ENCODE peak calls at places on chromosomes 3 and 15, in nine cellular contexts. Q, G, J, O, X, F, P, T and K are unnamed samples. For H3K4me1, the result is how much of the 10 kb centered on the place peaks cover.

GRCh38 chr15:50633653-50634052 is 52.9 kb downstream of the TRPM7 start:
- DNase-seq in P (no peak), G (no peak), F (no peak), J (no peak), X (no peak), T (no peak), O (peak), Q (no peak), K (peak)

GRCh38 chr3:99808163-99808794 is 9.4 kb upstream of the CMSS1 start:
- DNase-seq in G (peak), Q (peak), J (peak), X (peak), P (peak), F (peak), O (peak), T (peak), K (peak)

GRCh38 chr3:72482589-72483249 is 365.5 kb downstream of the SHQ1 start:
- DNase-seq in G (no peak), O (peak), F (peak), J (no peak), P (no peak), X (peak), Q (peak), T (peak), K (peak)

GRCh38 chr15:90650956-90651689 is 66.0 kb upstream of the BLM start:
- DNase-seq in J (peak), G (no peak), T (no peak), P (no peak), O (no peak), X (no peak), F (no peak), Q (no peak), K (no peak)

GRCh38 chr3:22012471-22012870 is 261.5 kb upstream of the ZNF385D start:
- DNase-seq in P (no peak), G (no peak), Q (no peak), J (no peak), F (no peak), X (no peak), T (peak), O (no peak), K (no peak)

GRCh38 chr15:31031471-31032064 is 40.1 kb upstream of the MTMR10 start:
- DNase-seq in Q (no peak), J (no peak), F (peak), T (no peak), X (no peak), P (no peak), G (no peak), O (peak), K (peak)

GRCh38 chr3:32428092-32429068 is 36.7 kb downstream of the CMTM7 start:
- DNase-seq in G (no peak), P (no peak), Q (no peak), O (no peak), J (no peak), T (no peak), X (no peak), F (peak), K (no peak)

GRCh38 chr3:190325923-190326322 is 3.7 kb upstream of the CLDN1 start:
- DNase-seq in X (no peak), T (no peak), Q (peak), F (no peak), P (no peak), G (no peak), J (no peak), O (peak), K (no peak)

GRCh38 chr3:158761350-158761749 is 29.1 kb upstream of the RARRES1 start:
- DNase-seq in O (no peak), P (no peak), T (no peak), J (no peak), X (no peak), G (no peak), Q (no peak), F (no peak), K (no peak)

GRCh38 chr3:152121292-152121654 is 147.5 kb upstream of the MBNL1 start:
- DNase-seq in J (no peak), P (no peak), Q (no peak), T (peak), X (no peak), F (no peak), G (no peak), O (peak), K (peak)

GRCh38 chr3:166052440-166052839 is 215.2 kb upstream of the BCHE start:
- DNase-seq in X (no peak), Q (peak), T (peak), O (no peak), G (peak), J (peak), F (no peak), P (no peak), K (no peak)

GRCh38 chr3:196989721-196990262 is 21.2 kb upstream of the PIGZ start:
- DNase-seq in T (peak), J (no peak), X (no peak), O (no peak), G (no peak), Q (no peak), P (no peak), F (no peak), K (peak)

GRCh38 chr3:136995652-136996051 is 37.9 kb downstream of the IL20RB start:
- DNase-seq in Q (no peak), G (no peak), T (no peak), O (no peak), P (no peak), X (no peak), F (no peak), J (no peak), K (no peak)

GRCh38 chr3:17935217-17935616 is 192.8 kb upstream of the TBC1D5 start:
- DNase-seq in P (no peak), O (no peak), Q (no peak), G (no peak), J (no peak), T (no peak), F (no peak), X (peak), K (no peak)

GRCh38 chr3:52596658-52597265 is 60.4 kb downstream of the UQCC5 start:
- DNase-seq in T (no peak), X (no peak), F (no peak), J (no peak), Q (no peak), P (no peak), O (no peak), G (no peak), K (no peak)

GRCh38 chr15:45225506-45226273 is 26.3 kb upstream of the SLC28A2 start:
- DNase-seq in G (peak), T (no peak), F (no peak), P (no peak), J (peak), Q (peak), O (no peak), X (no peak), K (no peak)

GRCh38 chr15:36811903-36812302 is 232.5 kb downstream of the CDIN1 start:
- DNase-seq in T (no peak), X (no peak), G (no peak), J (no peak), O (no peak), P (no peak), F (no peak), Q (no peak), K (peak)

GRCh38 chr3:151085227-151085888 is at the start of gene MED12L:
- DNase-seq in T (peak), J (peak), P (peak), X (peak), O (peak), G (peak), Q (peak), F (peak), K (peak)

GRCh38 chr3:178336336-178336735 is 199.9 kb upstream of the KCNMB2 start:
- DNase-seq in Q (no peak), G (no peak), J (no peak), P (no peak), T (no peak), X (no peak), O (no peak), F (no peak), K (no peak)

GRCh38 chr3:60240558-60240957 is 1010.7 kb downstream of the FHIT start:
- DNase-seq in P (no peak), Q (peak), J (peak), G (peak), F (no peak), O (no peak), T (no peak), X (peak), K (no peak)

GRCh38 chr15:56923174-56923579 is 4.7 kb downstream of the TCF12 start:
- DNase-seq in T (peak), P (no peak), O (no peak), X (no peak), G (no peak), F (no peak), J (peak), Q (no peak), K (peak)

GRCh38 chr3:15953841-15954240 is 156.1 kb upstream of the ANKRD28 start:
- DNase-seq in Q (no peak), J (no peak), T (peak), G (no peak), P (no peak), X (no peak), O (no peak), F (no peak), K (no peak)

GRCh38 chr3:184016820-184017671 is 638 bp downstream of the ABCC5 start:
- DNase-seq in T (peak), F (peak), P (peak), Q (peak), G (peak), X (peak), O (peak), J (peak), K (peak)

GRCh38 chr15:70833897-70834765 is 19.8 kb downstream of the LARP6 start:
- DNase-seq in P (no peak), Q (peak), X (peak), G (peak), F (no peak), O (peak), J (no peak), T (peak), K (peak)

GRCh38 chr3:125048282-125048681 is 7.5 kb downstream of the HEG1 start:
- DNase-seq in G (no peak), F (no peak), Q (no peak), T (no peak), X (no peak), J (no peak), P (no peak), O (no peak), K (peak)

GRCh38 chr3:152922554-152922953 is 87.6 kb downstream of the P2RY1 start:
- DNase-seq in G (no peak), J (no peak), P (no peak), F (no peak), T (no peak), O (no peak), Q (no peak), X (no peak), K (no peak)

GRCh38 chr15:27706300-27706699 is 392.8 kb downstream of the OCA2 start:
- DNase-seq in J (no peak), P (no peak), F (no peak), O (no peak), Q (no peak), T (no peak), X (no peak), G (no peak), K (no peak)

GRCh38 chr3:98021821-98022220 is 13.3 kb downstream of the GABRR3 start:
- DNase-seq in O (peak), P (no peak), T (peak), X (peak), G (no peak), J (no peak), Q (no peak), F (peak), K (no peak)

GRCh38 chr3:45170071-45170470 is 23.9 kb upstream of the CDCP1 start:
- DNase-seq in J (no peak), X (no peak), G (no peak), T (no peak), Q (no peak), P (no peak), O (no peak), F (no peak), K (no peak)

GRCh38 chr3:22284559-22284958 is 533.5 kb upstream of the ZNF385D start:
- DNase-seq in X (no peak), P (no peak), T (peak), F (no peak), O (peak), G (no peak), J (no peak), Q (no peak), K (no peak)

GRCh38 chr3:139309880-139310279 is 33.9 kb upstream of the MRPS22 start:
- DNase-seq in J (no peak), X (no peak), G (no peak), T (peak), P (no peak), Q (no peak), F (no peak), O (no peak), K (no peak)

GRCh38 chr3:49217688-49218470 is 46.5 kb downstream of the KLHDC8B start:
- DNase-seq in Q (no peak), P (no peak), F (no peak), J (peak), T (no peak), G (no peak), X (no peak), O (no peak), K (peak)

GRCh38 chr3:120394343-120394742 is 45.2 kb upstream of the LRRC58 start:
- DNase-seq in X (no peak), J (no peak), Q (no peak), F (no peak), O (no peak), P (no peak), T (no peak), G (no peak), K (no peak)
- H3K27ac ChIP-seq in X (no peak), J (no peak), Q (no peak), F (no peak), O (no peak), P (no peak), T (no peak), G (no peak), K (no peak)

DNA sequence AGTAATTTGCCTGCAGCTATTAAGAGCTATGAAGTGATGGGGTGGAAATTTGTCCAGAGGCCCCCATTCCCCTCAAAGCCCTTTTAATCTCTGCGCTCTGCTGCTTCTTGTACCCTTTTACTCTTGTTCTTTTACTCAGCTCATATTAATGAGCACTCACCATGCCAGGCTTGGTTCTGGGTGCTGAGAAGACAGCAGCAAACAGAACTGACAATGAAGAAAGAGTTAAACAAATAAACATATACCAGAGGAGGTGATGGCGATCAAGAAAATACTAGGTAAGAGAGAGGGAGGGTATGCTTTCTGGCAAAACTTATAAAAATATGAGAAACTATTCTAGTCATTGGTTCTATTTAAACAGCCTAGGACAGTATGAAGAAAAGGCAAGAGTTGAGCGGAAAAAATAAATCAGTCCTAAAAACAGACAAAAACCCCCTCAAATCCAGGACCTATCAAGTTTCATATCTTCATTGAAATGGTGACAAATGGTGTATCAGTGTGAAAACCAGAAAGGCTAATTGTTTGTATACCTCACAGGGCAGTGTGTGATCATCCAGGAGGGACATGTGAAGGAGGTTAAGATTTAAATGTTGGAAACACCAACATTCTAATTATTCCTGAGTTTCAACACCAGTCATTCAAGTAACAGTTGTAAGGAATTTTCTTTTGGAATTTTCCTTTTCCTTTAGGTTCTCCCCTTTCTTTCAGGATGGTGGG is 144.9 kb downstream of the FNDC3B start:
- DNase-seq in T (no peak), J (no peak), X (no peak), O (no peak), G (no peak), F (no peak), Q (no peak), P (no peak), K (no peak)
- H3K4me1 ChIP-seq in T (under half), J (under half), X (under half), O (under half), G (under half), F (half or more), Q (under half), P (under half), K (under half)

GRCh38 chr3:146156060-146156459 is 4.9 kb downstream of the PLOD2 start:
- DNase-seq in P (no peak), O (no peak), J (no peak), Q (no peak), T (no peak), G (no peak), F (no peak), X (no peak), K (peak)
- H2AFZ ChIP-seq in P (no peak), O (no peak), J (no peak), Q (no peak), T (no peak), G (no peak), F (no peak), X (no peak), K (no peak)

GRCh38 chr3:156722219-156722618 is 47.8 kb downstream of the TIPARP start:
- DNase-seq in F (no peak), J (no peak), X (no peak), Q (no peak), O (no peak), P (no peak), G (no peak), T (no peak), K (no peak)
- H3K27ac ChIP-seq in F (no peak), J (no peak), X (peak), Q (no peak), O (no peak), P (no peak), G (no peak), T (no peak), K (peak)

GRCh38 chr15:92891533-92892200 is 8.5 kb upstream of the CHD2 start:
- DNase-seq in T (no peak), F (no peak), J (no peak), P (no peak), X (no peak), Q (no peak), O (no peak), G (no peak), K (no peak)

GRCh38 chr15:92896543-92896942 is 3.6 kb upstream of the CHD2 start:
- DNase-seq in F (no peak), P (no peak), G (no peak), Q (no peak), X (no peak), T (no peak), J (no peak), O (no peak), K (no peak)

GRCh38 chr15:92892201-92892555 is 7.9 kb upstream of the CHD2 start:
- DNase-seq in T (no peak), X (no peak), O (no peak), P (no peak), Q (no peak), G (no peak), F (no peak), J (no peak), K (no peak)

GRCh38 chr15:92889390-92890113 is 10.6 kb upstream of the CHD2 start:
- DNase-seq in O (no peak), F (no peak), J (no peak), P (no peak), T (no peak), G (no peak), X (no peak), Q (no peak), K (no peak)

DNA sequence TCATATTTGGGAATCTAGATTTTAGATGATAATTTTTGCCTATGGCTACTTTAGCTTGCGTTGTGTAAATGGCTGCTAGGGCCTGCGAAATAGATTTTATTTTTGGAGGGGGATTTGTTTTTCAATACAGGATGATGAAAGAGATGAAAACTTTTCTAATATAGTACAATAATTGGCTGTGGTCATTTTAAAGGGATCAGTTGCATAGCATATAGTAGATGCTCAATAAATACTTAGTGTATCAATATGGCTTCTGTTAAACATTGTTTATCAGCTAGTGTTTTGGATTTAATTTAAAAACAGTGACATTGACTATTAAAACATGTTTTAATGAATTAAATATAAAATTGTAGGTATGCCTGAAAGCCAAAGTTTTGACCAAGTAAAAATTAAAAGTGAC is 6.9 kb upstream of the CHD2 start:
- DNase-seq in F (no peak), P (no peak), O (no peak), G (no peak), T (no peak), Q (no peak), X (no peak), J (no peak), K (no peak)
- H3K4me1 ChIP-seq in F (under half), P (under half), O (under half), G (under half), T (under half), Q (under half), X (under half), J (under half), K (under half)

DNA sequence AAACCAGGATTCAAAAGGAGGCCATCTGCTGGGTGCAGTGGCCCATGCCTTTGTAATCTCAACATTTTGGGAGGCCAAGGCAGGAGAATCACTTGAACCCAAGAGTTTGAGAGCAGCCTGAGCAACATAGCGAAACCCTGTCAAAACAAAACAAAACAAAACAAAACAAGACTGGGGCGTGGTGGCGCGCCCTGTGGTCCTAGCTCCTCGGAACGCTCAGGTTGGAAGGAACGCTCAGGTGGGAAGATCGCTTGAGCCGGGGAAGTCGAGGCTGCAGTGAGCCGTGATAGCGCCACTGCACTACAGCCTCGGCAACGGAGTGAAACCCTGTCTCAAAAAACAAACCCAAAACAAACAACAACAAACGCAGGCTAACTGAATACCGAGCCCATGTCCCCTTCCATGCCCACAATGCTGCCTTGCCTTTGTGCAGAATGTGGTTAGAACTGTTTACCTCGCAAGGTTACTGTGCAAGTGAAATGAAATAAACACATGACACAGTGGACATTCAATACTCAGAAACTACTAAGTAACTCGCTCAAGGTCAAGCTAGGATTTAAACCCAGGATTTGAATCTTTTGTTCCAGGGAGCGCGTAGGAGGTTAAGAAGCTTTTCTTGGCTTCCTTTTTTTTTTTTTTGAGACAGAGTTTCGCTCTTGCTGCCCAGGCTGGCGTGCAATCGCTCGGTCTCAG is 766 bp upstream of the EMC4 start:
- DNase-seq in X (no peak), P (no peak), Q (peak), T (no peak), F (peak), G (no peak), O (peak), J (peak), K (no peak)
- H2AFZ ChIP-seq in X (peak), P (peak), Q (peak), T (peak), F (peak), G (no peak), O (peak), J (peak), K (peak)

GRCh38 chr3:131221731-131222130 is 159.8 kb upstream of the NUDT16 start:
- DNase-seq in P (no peak), Q (no peak), J (no peak), X (peak), T (peak), G (no peak), O (peak), F (no peak), K (no peak)
- H3K27ac ChIP-seq in P (no peak), Q (no peak), J (no peak), X (no peak), T (no peak), G (no peak), O (no peak), F (no peak), K (no peak)

GRCh38 chr3:69081583-69082262 is 1.6 kb upstream of the UBA3 start:
- DNase-seq in G (peak), F (peak), T (peak), P (no peak), X (no peak), Q (peak), O (no peak), J (no peak), K (peak)
- H3K4me1 ChIP-seq in G (under half), F (under half), T (under half), P (under half), X (under half), Q (under half), O (under half), J (under half), K (half or more)

GRCh38 chr3:56975562-56975961 is 84.9 kb upstream of the SPATA12 start:
- DNase-seq in T (no peak), X (peak), F (no peak), O (peak), P (no peak), Q (no peak), G (no peak), J (no peak), K (no peak)

GRCh38 chr3:56977561-56977889 is 82.9 kb upstream of the SPATA12 start:
- DNase-seq in J (no peak), F (no peak), P (no peak), X (no peak), O (no peak), G (no peak), T (no peak), Q (no peak), K (no peak)

GRCh38 chr3:56971816-56972215 is 88.6 kb upstream of the SPATA12 start:
- DNase-seq in Q (no peak), P (no peak), J (no peak), F (no peak), X (no peak), G (no peak), T (no peak), O (no peak), K (no peak)

GRCh38 chr3:56976666-56977560 is 83.6 kb upstream of the SPATA12 start:
- DNase-seq in P (no peak), T (no peak), O (peak), Q (peak), J (no peak), F (no peak), X (peak), G (no peak), K (no peak)

GRCh38 chr3:56974242-56974945 is 86.1 kb upstream of the SPATA12 start:
- DNase-seq in X (no peak), F (no peak), Q (no peak), P (no peak), G (no peak), J (no peak), O (no peak), T (no peak), K (no peak)
- H2AFZ ChIP-seq in X (no peak), F (no peak), Q (no peak), P (peak), G (no peak), J (no peak), O (no peak), T (no peak), K (peak)